ENCODE peak calls at places on chromosomes 16 and 17, in four cellular contexts. One of them, this sample, is unnamed.

GRCh38 chr16:24776486-24777220 is 47.2 kb downstream of the TNRC6A start:
- DNase-seq in HepG2: no peak
- DNase-seq in K562: no peak
- DNase-seq in GM12878: no peak
- DNase-seq in this sample: no peak

GRCh38 chr17:78535285-78536197 is 41.7 kb downstream of the DNAH17 start:
- DNase-seq in GM12878: no peak
- DNase-seq in K562: no peak
- DNase-seq in HepG2: no peak
- DNase-seq in this sample: no peak

GRCh38 chr17:29570521-29570920 is 2.0 kb downstream of the TP53I13 start:
- DNase-seq in GM12878: no peak
- DNase-seq in K562: no peak
- DNase-seq in HepG2: no peak
- DNase-seq in this sample: no peak

GRCh38 chr16:29996773-29997250 is 771 bp downstream of the INO80E start:
- DNase-seq in HepG2: no peak
- DNase-seq in GM12878: no peak
- DNase-seq in K562: no peak
- DNase-seq in this sample: no peak

GRCh38 chr16:22948603-22949368 is 134.8 kb downstream of the HS3ST2 start:
- DNase-seq in HepG2: peak
- DNase-seq in K562: peak
- DNase-seq in GM12878: peak
- DNase-seq in this sample: peak

GRCh38 chr16:9012848-9013507 is 49.3 kb upstream of the USP7 start:
- DNase-seq in HepG2: no peak
- DNase-seq in GM12878: no peak
- DNase-seq in K562: no peak
- DNase-seq in this sample: peak

GRCh38 chr17:250487-251300 is 69.2 kb upstream of the DOC2B start:
- DNase-seq in K562: no peak
- DNase-seq in GM12878: no peak
- DNase-seq in HepG2: no peak
- DNase-seq in this sample: no peak

GRCh38 chr17:38508570-38508950 is 80.3 kb downstream of the ARHGAP23 start:
- DNase-seq in HepG2: no peak
- DNase-seq in K562: no peak
- DNase-seq in GM12878: no peak
- DNase-seq in this sample: peak

GRCh38 chr16:66849543-66849942 is 5.3 kb downstream of the CA7 start:
- DNase-seq in HepG2: no peak
- DNase-seq in GM12878: no peak
- DNase-seq in K562: no peak
- DNase-seq in this sample: peak

GRCh38 chr16:26453215-26453614 is 613.5 kb upstream of the C16orf82 start:
- DNase-seq in HepG2: no peak
- DNase-seq in GM12878: no peak
- DNase-seq in K562: no peak
- DNase-seq in this sample: peak

GRCh38 chr17:45019177-45019711 is 32.2 kb downstream of the DCAKD start:
- DNase-seq in K562: peak
- DNase-seq in HepG2: no peak
- DNase-seq in GM12878: no peak
- DNase-seq in this sample: peak

GRCh38 chr17:66378296-66378695 is 75.9 kb downstream of the PRKCA start:
- DNase-seq in HepG2: no peak
- DNase-seq in GM12878: no peak
- DNase-seq in K562: no peak
- DNase-seq in this sample: no peak

GRCh38 chr17:65259281-65259680 is 122.1 kb downstream of the RGS9 start:
- DNase-seq in HepG2: no peak
- DNase-seq in K562: no peak
- DNase-seq in GM12878: no peak
- DNase-seq in this sample: no peak

GRCh38 chr16:11098601-11099377 is 154.4 kb downstream of the CLEC16A start:
- DNase-seq in GM12878: no peak
- DNase-seq in HepG2: no peak
- DNase-seq in K562: no peak
- DNase-seq in this sample: no peak

GRCh38 chr17:12673788-12674187 is 8.1 kb downstream of the MYOCD start:
- DNase-seq in HepG2: no peak
- DNase-seq in GM12878: no peak
- DNase-seq in K562: no peak
- DNase-seq in this sample: no peak

GRCh38 chr16:76614255-76614654 is 337.1 kb downstream of the CNTNAP4 start:
- DNase-seq in HepG2: no peak
- DNase-seq in K562: no peak
- DNase-seq in GM12878: no peak
- DNase-seq in this sample: no peak

GRCh38 chr16:82425661-82426060 is 201.1 kb upstream of the CDH13 start:
- DNase-seq in K562: no peak
- DNase-seq in HepG2: no peak
- DNase-seq in GM12878: no peak
- DNase-seq in this sample: no peak

GRCh38 chr16:7397901-7398300 is 65.3 kb downstream of the RBFOX1 start:
- DNase-seq in HepG2: no peak
- DNase-seq in K562: no peak
- DNase-seq in GM12878: no peak
- DNase-seq in this sample: no peak

GRCh38 chr16:8583199-8583598 is 7.1 kb downstream of the TMEM114 start:
- DNase-seq in GM12878: no peak
- DNase-seq in K562: no peak
- DNase-seq in HepG2: no peak
- DNase-seq in this sample: no peak

GRCh38 chr17:57261084-57261461 is 4.8 kb downstream of the MSI2 start:
- DNase-seq in GM12878: no peak
- DNase-seq in K562: no peak
- DNase-seq in HepG2: no peak
- DNase-seq in this sample: no peak

GRCh38 chr17:60149691-60150582 is at the start of gene CA4:
- DNase-seq in HepG2: no peak
- DNase-seq in K562: peak
- DNase-seq in GM12878: no peak
- DNase-seq in this sample: peak

GRCh38 chr17:42307362-42307927 is 19.1 kb downstream of the STAT5A start:
- DNase-seq in HepG2: no peak
- DNase-seq in K562: no peak
- DNase-seq in GM12878: no peak
- DNase-seq in this sample: no peak

GRCh38 chr17:45172541-45173286 is 11.0 kb downstream of the HEXIM2 start:
- DNase-seq in GM12878: no peak
- DNase-seq in HepG2: peak
- DNase-seq in K562: no peak
- DNase-seq in this sample: peak

GRCh38 chr17:55420067-55420775 is 1.4 kb downstream of the MMD start:
- DNase-seq in GM12878: no peak
- DNase-seq in K562: no peak
- DNase-seq in HepG2: no peak
- DNase-seq in this sample: no peak

GRCh38 chr16:52547001-52547833 is at the start of gene TOX3:
- DNase-seq in K562: no peak
- DNase-seq in GM12878: no peak
- DNase-seq in HepG2: no peak
- DNase-seq in this sample: peak

GRCh38 chr16:89017543-89017942 is 40.5 kb upstream of the CBFA2T3 start:
- DNase-seq in HepG2: no peak
- DNase-seq in GM12878: no peak
- DNase-seq in K562: no peak
- DNase-seq in this sample: no peak

GRCh38 chr17:79747508-79748295 is 17.0 kb downstream of the ENPP7 start:
- DNase-seq in K562: no peak
- DNase-seq in GM12878: no peak
- DNase-seq in HepG2: no peak
- DNase-seq in this sample: peak
- TF ChIP-seq EZH2 in K562: no peak
- TF ChIP-seq EZH2 in GM12878: no peak
- TF ChIP-seq EZH2 in HepG2: no peak
- TF ChIP-seq EZH2 in this sample: peak

GRCh38 chr17:48647103-48647963 is 21.2 kb upstream of the HOXB9 start:
- DNase-seq in K562: peak
- DNase-seq in GM12878: no peak
- DNase-seq in HepG2: no peak
- DNase-seq in this sample: peak

GRCh38 chr17:48644910-48645557 is 18.9 kb upstream of the HOXB9 start:
- DNase-seq in GM12878: no peak
- DNase-seq in HepG2: no peak
- DNase-seq in K562: no peak
- DNase-seq in this sample: peak

GRCh38 chr17:48645639-48646182 is 19.6 kb upstream of the HOXB9 start:
- DNase-seq in K562: no peak
- DNase-seq in HepG2: no peak
- DNase-seq in GM12878: no peak
- DNase-seq in this sample: no peak

GRCh38 chr17:48647964-48648245 is 21.7 kb upstream of the HOXB9 start:
- DNase-seq in GM12878: no peak
- DNase-seq in K562: no peak
- DNase-seq in HepG2: no peak
- DNase-seq in this sample: no peak

DNA sequence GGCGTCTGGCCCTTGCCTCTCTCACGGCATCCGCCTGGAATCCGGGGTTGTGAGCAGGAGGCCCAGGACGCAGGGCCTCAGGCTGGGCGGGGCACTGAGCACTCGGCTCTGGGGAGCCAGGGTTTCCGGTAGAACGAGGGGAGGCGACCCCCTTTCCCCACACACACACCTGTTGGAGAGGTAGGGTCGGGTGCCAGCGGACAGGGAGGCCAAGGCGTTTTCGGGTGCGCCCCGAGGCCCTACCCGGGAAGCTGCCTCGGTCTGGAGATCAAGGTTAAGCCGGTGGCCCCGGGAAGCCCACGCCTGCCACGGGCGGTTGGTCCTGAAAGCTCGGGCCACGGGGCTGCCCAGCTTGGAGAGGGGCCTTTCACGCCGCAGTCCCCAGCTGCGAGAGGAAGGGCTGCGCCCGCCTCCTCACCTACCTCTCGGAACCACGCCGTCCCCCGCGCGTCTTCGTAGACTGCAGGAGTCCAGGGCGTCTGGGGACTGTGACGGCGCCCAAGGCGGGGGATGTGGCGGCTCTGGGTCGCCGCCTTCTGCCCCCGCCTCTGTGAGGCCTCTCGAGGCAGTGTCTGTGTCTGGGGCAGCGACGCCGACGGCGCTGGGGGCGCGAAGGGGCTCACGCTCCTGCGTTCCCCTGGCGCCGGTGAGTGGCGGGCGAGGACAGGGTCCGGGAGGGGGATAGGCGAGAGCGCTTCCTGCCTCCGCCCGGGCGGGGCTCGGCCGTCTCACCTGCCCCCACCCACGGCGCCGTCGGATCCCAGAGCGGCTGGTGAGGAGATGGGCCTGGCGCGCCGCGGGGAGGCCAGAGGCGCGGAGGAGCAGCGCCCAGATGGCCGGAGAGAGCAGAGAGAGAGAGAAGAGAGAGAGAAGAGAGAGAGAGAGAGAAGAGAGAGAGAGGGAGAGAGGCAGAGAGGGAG is 20.3 kb upstream of the HOXB9 start:
- DNase-seq in GM12878: no peak
- DNase-seq in HepG2: no peak
- DNase-seq in K562: peak
- DNase-seq in this sample: peak
- TF ChIP-seq JUNB in GM12878: no peak
- TF ChIP-seq JUNB in HepG2: no peak
- TF ChIP-seq JUNB in K562: no peak
- TF ChIP-seq JUNB in this sample: no peak

GRCh38 chr17:39601010-39601597 is 6.6 kb downstream of the NEUROD2 start:
- DNase-seq in K562: no peak
- DNase-seq in HepG2: no peak
- DNase-seq in GM12878: no peak
- DNase-seq in this sample: peak
- TF ChIP-seq EZH2 in K562: no peak
- TF ChIP-seq EZH2 in HepG2: peak
- TF ChIP-seq EZH2 in GM12878: no peak
- TF ChIP-seq EZH2 in this sample: peak

GRCh38 chr17:76827736-76828135 is 40.5 kb upstream of the MGAT5B start:
- DNase-seq in K562: no peak
- DNase-seq in HepG2: no peak
- DNase-seq in GM12878: no peak
- DNase-seq in this sample: no peak
- TF ChIP-seq JUNB in K562: no peak
- TF ChIP-seq JUNB in HepG2: no peak
- TF ChIP-seq JUNB in GM12878: no peak
- TF ChIP-seq JUNB in this sample: no peak

GRCh38 chr17:3695723-3696411 is at the start of gene P2RX5:
- DNase-seq in GM12878: no peak
- DNase-seq in K562: peak
- DNase-seq in HepG2: no peak
- DNase-seq in this sample: peak
- TF ChIP-seq EZH2 in GM12878: no peak
- TF ChIP-seq EZH2 in K562: no peak
- TF ChIP-seq EZH2 in HepG2: no peak
- TF ChIP-seq EZH2 in this sample: peak

GRCh38 chr16:46753015-46753414 is 4.9 kb upstream of the MYLK3 start:
- DNase-seq in K562: no peak
- DNase-seq in GM12878: no peak
- DNase-seq in HepG2: no peak
- DNase-seq in this sample: no peak

GRCh38 chr16:46748775-46749705 is 896 bp upstream of the MYLK3 start:
- DNase-seq in K562: no peak
- DNase-seq in GM12878: peak
- DNase-seq in HepG2: no peak
- DNase-seq in this sample: no peak

GRCh38 chr16:46747777-46748651 is at the start of gene MYLK3:
- DNase-seq in HepG2: peak
- DNase-seq in K562: peak
- DNase-seq in GM12878: no peak
- DNase-seq in this sample: peak

GRCh38 chr16:46746821-46747776 is 1.0 kb downstream of the MYLK3 start:
- DNase-seq in GM12878: no peak
- DNase-seq in K562: no peak
- DNase-seq in HepG2: peak
- DNase-seq in this sample: peak

GRCh38 chr16:46751381-46751780 is 3.2 kb upstream of the MYLK3 start:
- DNase-seq in K562: no peak
- DNase-seq in GM12878: no peak
- DNase-seq in HepG2: no peak
- DNase-seq in this sample: no peak
- TF ChIP-seq JUNB in K562: no peak
- TF ChIP-seq JUNB in GM12878: no peak
- TF ChIP-seq JUNB in HepG2: no peak
- TF ChIP-seq JUNB in this sample: no peak